ENCODE peak calls at places on chromosomes 16 and 17, in four cellular contexts. S is GM12878, J is HepG2, V is K562. M is an unnamed sample.

GRCh38 chr17:64095144-64095882 is 34.6 kb downstream of the ERN1 start:
- DNase-seq in S (no peak), J (no peak), V (no peak), M (peak; percentile 32)

GRCh38 chr16:25888873-25889272 is 197.1 kb downstream of the HS3ST4 start:
- DNase-seq in S (no peak), J (no peak), V (no peak), M (no peak)

GRCh38 chr16:31385680-31386079 is 7.5 kb upstream of the ITGAD start:
- DNase-seq in S (no peak), J (no peak), V (no peak), M (no peak)

GRCh38 chr17:49495842-49496182 is 719 bp downstream of the NGFR start:
- DNase-seq in S (no peak), J (no peak), V (no peak), M (peak; percentile 61)

GRCh38 chr16:68539704-68540370 is 746 bp downstream of the ZFP90 start:
- DNase-seq in S (no peak), J (no peak), V (no peak), M (peak; percentile 62)

GRCh38 chr17:61282377-61282776 is 117.3 kb upstream of the TBX2 start:
- DNase-seq in S (no peak), J (no peak), V (no peak), M (no peak)

GRCh38 chr17:33390479-33391027 is 97.5 kb upstream of the ASIC2 start:
- DNase-seq in S (no peak), J (no peak), V (no peak), M (no peak)

GRCh38 chr16:27365142-27366089 is 36.6 kb upstream of the IL21R start:
- DNase-seq in S (no peak), J (peak; percentile 58), V (no peak), M (no peak)

GRCh38 chr17:3926860-3927627 is 10.8 kb upstream of the P2RX1 start:
- DNase-seq in S (no peak), J (peak; percentile 23), V (no peak), M (no peak)

GRCh38 chr16:11245222-11245737 is 10.7 kb downstream of the SOCS1 start:
- DNase-seq in S (no peak), J (no peak), V (no peak), M (no peak)

GRCh38 chr17:82332669-82333278 is 792 bp downstream of the SECTM1 start:
- DNase-seq in S (no peak), J (no peak), V (peak; percentile 59), M (peak; percentile 37)

GRCh38 chr16:65202461-65202860 is 80.6 kb upstream of the CDH11 start:
- DNase-seq in S (no peak), J (no peak), V (no peak), M (no peak)

GRCh38 chr16:27618140-27618539 is 68.2 kb downstream of the KATNIP start:
- DNase-seq in S (no peak), J (no peak), V (no peak), M (no peak)

GRCh38 chr17:36792849-36793248 is 144.4 kb upstream of the LHX1 start:
- DNase-seq in S (no peak), J (no peak), V (no peak), M (no peak)

GRCh38 chr17:40295471-40296457 is 8.1 kb downstream of the CDC6 start:
- DNase-seq in S (no peak), J (no peak), V (no peak), M (no peak)

GRCh38 chr16:4801051-4801961 is 1.1 kb downstream of the ROGDI start:
- DNase-seq in S (no peak), J (no peak), V (no peak), M (peak; percentile 27)

GRCh38 chr17:82786427-82786826 is 34.6 kb downstream of the TBCD start:
- DNase-seq in S (no peak), J (no peak), V (no peak), M (no peak)

GRCh38 chr16:70476272-70477020 is 22.1 kb downstream of the FCSK start:
- DNase-seq in S (peak; percentile 96), J (no peak), V (no peak), M (no peak)

GRCh38 chr17:63439682-63440081 is 6.4 kb downstream of the CYB561 start:
- DNase-seq in S (no peak), J (no peak), V (no peak), M (no peak)

GRCh38 chr17:28908640-28909098 is 5.8 kb upstream of the DHRS13 start:
- DNase-seq in S (no peak), J (peak; percentile 86), V (no peak), M (no peak)
- H3K36me3 ChIP-seq in S (peaks cover 51% of the 10 kb centered on the region), J (peaks cover 28% of the 10 kb centered on the region), V (peaks cover 84% of the 10 kb centered on the region), M (peaks cover 61% of the 10 kb centered on the region)

GRCh38 chr17:57045868-57046671 is 39.0 kb upstream of the AKAP1 start:
- DNase-seq in S (no peak), J (no peak), V (no peak), M (peak; percentile 44)
- TF ChIP-seq JUNB in S (no peak), J (no peak), V (no peak), M (no peak)

GRCh38 chr17:11334493-11334892 is 93.5 kb downstream of the SHISA6 start:
- DNase-seq in S (no peak), J (no peak), V (no peak), M (no peak)

GRCh38 chr17:11331790-11332526 is 90.9 kb downstream of the SHISA6 start:
- DNase-seq in S (no peak), J (no peak), V (no peak), M (no peak)

GRCh38 chr17:11326492-11326891 is 85.5 kb downstream of the SHISA6 start:
- DNase-seq in S (no peak), J (no peak), V (no peak), M (no peak)

GRCh38 chr17:11332706-11333105 is 91.7 kb downstream of the SHISA6 start:
- DNase-seq in S (no peak), J (no peak), V (no peak), M (no peak)

DNA sequence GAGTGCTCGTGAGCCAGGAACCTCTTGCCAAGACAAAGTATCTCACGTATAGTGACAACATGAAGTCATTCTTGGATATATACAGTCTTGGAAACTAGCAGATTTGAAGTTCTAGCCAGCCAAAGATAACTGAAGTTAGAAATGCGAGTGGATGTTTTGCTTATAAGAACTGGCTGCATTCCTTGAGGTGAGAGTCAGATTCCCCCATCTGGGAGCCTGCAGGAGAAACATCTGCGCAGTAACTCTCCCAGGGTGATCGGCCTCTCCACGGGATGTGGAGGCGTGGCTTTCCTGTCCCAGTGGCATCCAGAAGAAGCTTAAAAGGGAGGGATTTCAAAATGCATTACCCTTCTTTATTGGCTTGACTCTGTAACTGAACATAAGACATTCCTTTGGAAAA is 89.9 kb downstream of the SHISA6 start:
- DNase-seq in S (no peak), J (no peak), V (no peak), M (no peak)
- H3K4me1 ChIP-seq in S (no peaks in the 10 kb centered on the region), J (no peaks in the 10 kb centered on the region), V (no peaks in the 10 kb centered on the region), M (no peaks in the 10 kb centered on the region)

DNA sequence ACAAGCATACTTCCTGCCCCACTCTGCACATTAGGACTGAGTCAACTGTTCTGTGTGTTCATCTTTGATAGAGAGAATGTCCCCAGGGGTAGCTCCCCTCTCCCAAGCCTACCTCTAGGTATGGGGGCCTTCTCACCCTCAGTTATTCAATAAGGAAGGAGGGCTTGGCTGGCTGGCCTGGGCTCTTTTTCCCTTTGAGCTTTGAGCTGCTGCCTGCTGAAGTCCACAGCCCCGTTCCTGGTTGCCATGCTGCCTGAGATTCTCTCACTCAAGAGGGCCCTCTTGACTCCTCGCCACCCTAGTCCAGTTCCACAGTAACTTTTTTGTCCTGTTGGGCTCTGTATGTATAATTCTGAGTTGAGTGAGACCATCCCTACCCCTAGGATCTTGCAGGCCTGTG is 5.1 kb downstream of the B3GNT9 start:
- DNase-seq in S (no peak), J (no peak), V (no peak), M (no peak)
- H3K36me3 ChIP-seq in S (peaks cover 33% of the 10 kb centered on the region), J (peaks cover 64% of the 10 kb centered on the region), V (peaks cover 81% of the 10 kb centered on the region), M (no peaks in the 10 kb centered on the region)

M was measured in GM23338.